ENCODE peak calls at places on chromosomes 3 and 15, in four cellular contexts. L is K562, Y is IMR-90, N is endothelial cell of umbilical vein. B is an unnamed sample.

GRCh38 chr15:26852980-26853379 is 13.9 kb upstream of the GABRA5 start:
- DNase-seq in L (no peak), N (no peak), Y (no peak), B (no peak)

GRCh38 chr3:194203482-194204035 is 67.6 kb downstream of the HES1 start:
- DNase-seq in Y (no peak), N (no peak), L (no peak), B (no peak)

GRCh38 chr15:77173487-77173886 is 102.6 kb upstream of the TSPAN3 start:
- DNase-seq in N (no peak), L (no peak), Y (no peak), B (no peak)

GRCh38 chr3:160052385-160053047 is 63.9 kb downstream of the IL12A start:
- DNase-seq in N (no peak), Y (peak; percentile 38), L (no peak), B (no peak)

GRCh38 chr3:172716476-172716875 is 5.6 kb upstream of the NCEH1 start:
- DNase-seq in N (no peak), Y (no peak), L (no peak), B (no peak)

GRCh38 chr3:5510300-5510699 is 322.8 kb downstream of the EDEM1 start:
- DNase-seq in N (no peak), L (no peak), Y (no peak), B (no peak)

GRCh38 chr3:51819151-51819550 is 40.1 kb upstream of the IQCF6 start:
- DNase-seq in Y (no peak), N (no peak), L (no peak), B (no peak)

GRCh38 chr15:94023520-94023919 is 207.8 kb upstream of the MCTP2 start:
- DNase-seq in L (no peak), N (no peak), Y (no peak), B (no peak)

GRCh38 chr15:101003706-101004105 is 84.5 kb downstream of the LRRK1 start:
- DNase-seq in Y (no peak), L (no peak), N (no peak), B (no peak)

GRCh38 chr3:44501971-44502370 is 24.5 kb upstream of the ZNF445 start:
- DNase-seq in L (no peak), Y (peak; percentile 13), N (no peak), B (no peak)

GRCh38 chr15:31606942-31607497 is 280.4 kb downstream of the KLF13 start:
- DNase-seq in Y (peak; percentile 57), L (no peak), N (no peak), B (no peak)

GRCh38 chr15:29008846-29009245 is 123.1 kb downstream of the APBA2 start:
- DNase-seq in N (no peak), L (no peak), Y (peak; percentile 58), B (no peak)

GRCh38 chr3:110806924-110807323 is 264.7 kb upstream of the NECTIN3 start:
- DNase-seq in Y (peak; percentile 53), N (peak; percentile 16), L (no peak), B (no peak)

GRCh38 chr3:128107809-128108208 is 15.8 kb downstream of the RUVBL1 start:
- DNase-seq in N (no peak), L (no peak), Y (peak; percentile 10), B (no peak)

GRCh38 chr15:35697549-35698299 is 151.8 kb upstream of the DPH6 start:
- DNase-seq in N (peak; percentile 97), Y (peak; percentile 82), L (no peak), B (no peak)

GRCh38 chr3:73661262-73661661 is 36.5 kb upstream of the PDZRN3 start:
- DNase-seq in Y (peak; percentile 98), L (no peak), N (no peak), B (no peak)

GRCh38 chr3:174099724-174100123 is 702.2 kb downstream of the NLGN1 start:
- DNase-seq in N (no peak), Y (no peak), L (no peak), B (no peak)

GRCh38 chr15:81303241-81304225 is 20.4 kb downstream of the STARD5 start:
- DNase-seq in L (no peak), N (no peak), Y (peak; percentile 18), B (no peak)

GRCh38 chr3:53823956-53824320 is 22.3 kb downstream of the CHDH start:
- DNase-seq in Y (no peak), N (no peak), L (no peak), B (no peak)

GRCh38 chr15:69782809-69783208 is 314.9 kb downstream of the TLE3 start:
- DNase-seq in Y (no peak), N (no peak), L (no peak), B (no peak)

GRCh38 chr3:112365035-112365434 is 32.1 kb downstream of the CD200 start:
- DNase-seq in N (peak; percentile 36), L (no peak), Y (no peak), B (no peak)

GRCh38 chr15:88623061-88623460 is 1.9 kb downstream of the AEN start:
- DNase-seq in Y (peak; percentile 93), L (no peak), N (peak; percentile 55), B (peak; percentile 67)

GRCh38 chr15:48603922-48604321 is 41.6 kb downstream of the FBN1 start:
- DNase-seq in N (peak; percentile 41), L (no peak), Y (no peak), B (no peak)

GRCh38 chr15:62889141-62889661 is 153.3 kb upstream of the TPM1 start:
- DNase-seq in N (no peak), Y (no peak), L (no peak), B (no peak)

GRCh38 chr15:72604794-72605193 is 49.7 kb upstream of the GOLGA6B start:
- DNase-seq in N (no peak), L (peak; percentile 32), Y (no peak), B (no peak)

GRCh38 chr15:70762469-70763119 is 764 bp downstream of the UACA start:
- DNase-seq in L (no peak), Y (peak; percentile 75), N (peak; percentile 59), B (no peak)

GRCh38 chr3:125310623-125311076 is 64.5 kb downstream of the ZNF148 start:
- DNase-seq in Y (no peak), L (peak; percentile 5), N (no peak), B (no peak)

GRCh38 chr3:158095302-158095997 is 10.8 kb downstream of the SHOX2 start:
- DNase-seq in N (peak; percentile 30), L (no peak), Y (no peak), B (no peak)

GRCh38 chr3:2810723-2811122 is 299.5 kb downstream of the IL5RA start:
- DNase-seq in N (no peak), Y (no peak), L (no peak), B (no peak)

GRCh38 chr3:155241559-155241958 is 51.9 kb downstream of the STRIT1 start:
- DNase-seq in L (no peak), N (no peak), Y (peak; percentile 81), B (no peak)

GRCh38 chr15:44718180-44718926 is 7.0 kb downstream of the B2M start:
- DNase-seq in N (no peak), Y (no peak), L (no peak), B (no peak)

GRCh38 chr15:44720460-44721185 is 9.3 kb downstream of the B2M start:
- DNase-seq in L (no peak), Y (no peak), N (no peak), B (no peak)

GRCh38 chr15:44718927-44719292 is 7.6 kb downstream of the B2M start:
- DNase-seq in Y (no peak), L (no peak), N (no peak), B (no peak)

GRCh38 chr15:44716983-44717602 is 5.8 kb downstream of the B2M start:
- DNase-seq in L (no peak), Y (no peak), N (no peak), B (no peak)

DNA sequence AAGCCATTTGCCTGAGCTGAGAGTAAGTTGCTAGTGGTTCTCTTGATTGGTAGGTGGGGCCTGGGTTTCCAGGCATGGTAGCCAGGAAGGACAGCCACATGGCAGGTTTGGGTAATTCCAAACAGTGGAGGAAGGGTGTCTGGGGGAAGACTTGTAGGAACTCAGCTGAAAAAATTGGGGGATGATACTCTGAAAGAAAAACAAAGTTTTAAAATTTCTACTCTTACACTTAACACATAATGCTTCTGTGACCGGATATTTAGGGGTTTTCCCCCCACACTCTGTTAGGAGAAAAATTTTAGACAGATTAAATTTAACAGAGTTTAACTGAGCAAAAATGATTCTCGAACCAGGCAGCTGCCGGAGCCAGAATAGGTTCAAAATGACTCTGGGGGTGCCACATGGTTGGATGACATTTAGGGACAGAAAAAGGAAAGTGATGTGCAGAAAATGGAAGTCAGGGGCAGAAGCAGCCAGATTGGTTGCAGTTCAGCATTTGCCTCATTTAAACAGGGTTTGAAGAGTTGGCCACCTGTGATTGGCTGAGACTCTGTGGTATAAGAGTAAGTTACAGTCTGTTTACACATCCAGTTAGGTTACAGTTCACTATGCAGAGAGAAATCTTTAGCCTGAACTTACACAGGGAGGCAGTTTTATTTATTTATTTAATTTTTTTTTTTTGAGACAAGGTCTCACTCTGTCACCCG is 8.1 kb downstream of the B2M start:
- DNase-seq in N (no peak), Y (peak; percentile 69), L (no peak), B (no peak)
- H3K4me1 ChIP-seq in N (no peaks in the 10 kb centered on the region), Y (no peaks in the 10 kb centered on the region), L (no peaks in the 10 kb centered on the region), B (no peaks in the 10 kb centered on the region)

DNA sequence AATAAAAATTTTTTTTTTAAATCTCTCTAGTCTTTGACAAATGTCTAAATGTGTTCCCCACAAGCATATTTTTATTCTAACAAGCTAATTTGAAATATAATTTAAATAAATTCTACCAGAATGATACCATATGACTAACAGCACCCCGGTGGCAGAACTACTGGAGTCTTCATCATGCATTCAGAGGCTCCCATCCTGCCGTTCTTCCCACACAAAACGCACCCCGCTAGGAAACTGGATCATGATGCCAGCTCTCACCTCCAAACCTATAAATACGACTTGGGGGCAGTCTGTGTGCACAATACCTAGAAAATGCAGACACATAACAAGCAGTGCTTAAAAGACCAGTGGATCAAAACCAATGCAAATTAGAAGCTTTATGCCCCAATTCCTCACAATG is 8.5 kb downstream of the HOMER2 start:
- DNase-seq in Y (no peak), N (no peak), L (no peak), B (no peak)
- H3K9me1 ChIP-seq in Y (no peaks in the 10 kb centered on the region), N (no peaks in the 10 kb centered on the region), L (no peaks in the 10 kb centered on the region), B (peaks cover 2% of the 10 kb centered on the region)

GRCh38 chr3:141093397-141093796 is 42.2 kb downstream of the SPSB4 start:
- DNase-seq in L (no peak), N (no peak), Y (no peak), B (no peak)

GRCh38 chr3:141092663-141093062 is 41.5 kb downstream of the SPSB4 start:
- DNase-seq in Y (no peak), N (no peak), L (no peak), B (no peak)

GRCh38 chr3:141094851-141095545 is 43.9 kb downstream of the SPSB4 start:
- DNase-seq in N (peak; percentile 48), L (no peak), Y (peak; percentile 9), B (no peak)

GRCh38 chr3:141095546-141095937 is 44.4 kb downstream of the SPSB4 start:
- DNase-seq in Y (no peak), L (no peak), N (no peak), B (no peak)

GRCh38 chr3:141093971-141094401 is 42.8 kb downstream of the SPSB4 start:
- DNase-seq in L (no peak), Y (no peak), N (no peak), B (no peak)
- H3K4me1 ChIP-seq in L (no peaks in the 10 kb centered on the region), Y (no peaks in the 10 kb centered on the region), N (no peaks in the 10 kb centered on the region), B (peaks cover 7% of the 10 kb centered on the region)

DNA sequence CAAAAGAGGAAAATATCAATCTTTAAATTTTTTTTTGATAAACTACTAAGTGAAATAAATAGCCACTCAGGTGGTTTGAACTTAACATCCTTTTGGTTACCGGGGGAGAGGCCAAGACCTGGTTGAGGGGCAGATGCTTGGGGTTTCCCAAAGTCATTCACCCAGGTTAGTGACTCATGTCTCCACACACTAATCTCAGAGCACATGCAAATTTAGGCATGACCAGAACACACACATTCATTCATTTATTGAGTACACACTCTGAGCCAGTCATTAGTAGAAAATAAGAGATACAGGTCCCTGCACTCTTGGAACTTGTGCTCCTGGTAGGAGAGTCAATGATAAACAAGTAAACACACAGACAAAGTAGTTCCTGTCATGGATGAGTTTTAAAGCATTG is 7.3 kb downstream of the ILDR1 start:
- DNase-seq in L (no peak), Y (no peak), N (no peak), B (no peak)
- H3K9me1 ChIP-seq in L (no peaks in the 10 kb centered on the region), Y (no peaks in the 10 kb centered on the region), N (no peaks in the 10 kb centered on the region), B (no peaks in the 10 kb centered on the region)